ENCODE peak calls at places on chromosomes 3 and 15, in four cellular contexts. One of them, this sample, is unnamed.

GRCh38 chr3:134621824-134622223 is 29.0 kb downstream of the KY start:
- DNase-seq in Peyer's patch: no peak
- DNase-seq in brain microvascular endothelial cell: no peak
- DNase-seq in heart right ventricle: no peak
- DNase-seq in this sample: peak; percentile 33

GRCh38 chr3:62662680-62663079 is 212.5 kb downstream of the CADPS start:
- DNase-seq in Peyer's patch: no peak
- DNase-seq in brain microvascular endothelial cell: no peak
- DNase-seq in heart right ventricle: no peak
- DNase-seq in this sample: no peak

GRCh38 chr15:50280271-50280670 is 14.7 kb upstream of the HDC start:
- DNase-seq in Peyer's patch: no peak
- DNase-seq in brain microvascular endothelial cell: no peak
- DNase-seq in heart right ventricle: no peak
- DNase-seq in this sample: no peak

GRCh38 chr3:136038668-136039067 is 73.1 kb downstream of the PPP2R3A start:
- DNase-seq in Peyer's patch: no peak
- DNase-seq in brain microvascular endothelial cell: no peak
- DNase-seq in heart right ventricle: no peak
- DNase-seq in this sample: no peak

GRCh38 chr3:174957081-174957480 is 97.9 kb downstream of the NAALADL2 start:
- DNase-seq in Peyer's patch: no peak
- DNase-seq in brain microvascular endothelial cell: no peak
- DNase-seq in heart right ventricle: no peak
- DNase-seq in this sample: no peak

GRCh38 chr3:122322095-122323075 is 2.7 kb upstream of the CSTA start:
- DNase-seq in Peyer's patch: no peak
- DNase-seq in brain microvascular endothelial cell: no peak
- DNase-seq in heart right ventricle: no peak
- DNase-seq in this sample: no peak

GRCh38 chr3:86563358-86563970 is 427.5 kb downstream of the VGLL3 start:
- DNase-seq in Peyer's patch: no peak
- DNase-seq in brain microvascular endothelial cell: no peak
- DNase-seq in heart right ventricle: no peak
- DNase-seq in this sample: peak; percentile 83

GRCh38 chr15:48538941-48539340 is 106.6 kb downstream of the FBN1 start:
- DNase-seq in Peyer's patch: no peak
- DNase-seq in brain microvascular endothelial cell: no peak
- DNase-seq in heart right ventricle: no peak
- DNase-seq in this sample: no peak

GRCh38 chr3:112813723-112814171 is 32.9 kb downstream of the CD200R1L start:
- DNase-seq in Peyer's patch: no peak
- DNase-seq in brain microvascular endothelial cell: no peak
- DNase-seq in heart right ventricle: no peak
- DNase-seq in this sample: peak; percentile 38

GRCh38 chr15:25728816-25729215 is 134.3 kb downstream of the ATP10A start:
- DNase-seq in Peyer's patch: peak; percentile 19
- DNase-seq in brain microvascular endothelial cell: no peak
- DNase-seq in heart right ventricle: no peak
- DNase-seq in this sample: no peak

GRCh38 chr15:25846377-25846776 is 16.8 kb downstream of the ATP10A start:
- DNase-seq in Peyer's patch: no peak
- DNase-seq in brain microvascular endothelial cell: no peak
- DNase-seq in heart right ventricle: no peak
- DNase-seq in this sample: no peak

GRCh38 chr3:150699068-150699635 is 4.6 kb downstream of the ERICH6 start:
- DNase-seq in Peyer's patch: no peak
- DNase-seq in brain microvascular endothelial cell: peak; percentile 63
- DNase-seq in heart right ventricle: no peak
- DNase-seq in this sample: peak; percentile 36

GRCh38 chr15:98914626-98915025 is 93.0 kb downstream of the PGPEP1L start:
- DNase-seq in Peyer's patch: no peak
- DNase-seq in brain microvascular endothelial cell: peak; percentile 86
- DNase-seq in heart right ventricle: no peak
- DNase-seq in this sample: peak; percentile 87

GRCh38 chr3:134652886-134653630 is 2.2 kb upstream of the KY start:
- DNase-seq in Peyer's patch: no peak
- DNase-seq in brain microvascular endothelial cell: no peak
- DNase-seq in heart right ventricle: no peak
- DNase-seq in this sample: no peak

GRCh38 chr3:119301001-119301400 is 6.8 kb downstream of the ARHGAP31 start:
- DNase-seq in Peyer's patch: no peak
- DNase-seq in brain microvascular endothelial cell: no peak
- DNase-seq in heart right ventricle: no peak
- DNase-seq in this sample: peak; percentile 71

GRCh38 chr3:73401058-73401457 is 223.7 kb downstream of the PDZRN3 start:
- DNase-seq in Peyer's patch: no peak
- DNase-seq in brain microvascular endothelial cell: no peak
- DNase-seq in heart right ventricle: no peak
- DNase-seq in this sample: no peak

GRCh38 chr3:139642981-139643380 is 34.8 kb downstream of the NMNAT3 start:
- DNase-seq in Peyer's patch: no peak
- DNase-seq in brain microvascular endothelial cell: no peak
- DNase-seq in heart right ventricle: no peak
- DNase-seq in this sample: no peak

GRCh38 chr3:61964566-61964965 is 403.2 kb downstream of the PTPRG start:
- DNase-seq in Peyer's patch: no peak
- DNase-seq in brain microvascular endothelial cell: no peak
- DNase-seq in heart right ventricle: no peak
- DNase-seq in this sample: no peak

GRCh38 chr15:58880320-58880719 is 53.2 kb downstream of the SLTM start:
- DNase-seq in Peyer's patch: no peak
- DNase-seq in brain microvascular endothelial cell: no peak
- DNase-seq in heart right ventricle: no peak
- DNase-seq in this sample: no peak

GRCh38 chr3:69951616-69952015 is 47.9 kb upstream of the SAMMSON start:
- DNase-seq in Peyer's patch: no peak
- DNase-seq in brain microvascular endothelial cell: no peak
- DNase-seq in heart right ventricle: no peak
- DNase-seq in this sample: no peak

GRCh38 chr3:45479627-45480026 is 91.3 kb downstream of the LARS2 start:
- DNase-seq in Peyer's patch: no peak
- DNase-seq in brain microvascular endothelial cell: peak; percentile 80
- DNase-seq in heart right ventricle: no peak
- DNase-seq in this sample: peak; percentile 87

GRCh38 chr3:71504250-71505036 is 79.1 kb downstream of the FOXP1 start:
- DNase-seq in Peyer's patch: no peak
- DNase-seq in brain microvascular endothelial cell: peak; percentile 97
- DNase-seq in heart right ventricle: no peak
- DNase-seq in this sample: peak; percentile 86

GRCh38 chr15:74374648-74375302 is 7.3 kb upstream of the CYP11A1 start:
- DNase-seq in Peyer's patch: no peak
- DNase-seq in brain microvascular endothelial cell: no peak
- DNase-seq in heart right ventricle: no peak
- DNase-seq in this sample: no peak

GRCh38 chr15:60535265-60535664 is 56.3 kb upstream of the ICE2 start:
- DNase-seq in Peyer's patch: no peak
- DNase-seq in brain microvascular endothelial cell: no peak
- DNase-seq in heart right ventricle: no peak
- DNase-seq in this sample: no peak

GRCh38 chr3:121894191-121894990 is at the start of gene SLC15A2:
- DNase-seq in Peyer's patch: no peak
- DNase-seq in brain microvascular endothelial cell: no peak
- DNase-seq in heart right ventricle: no peak
- DNase-seq in this sample: peak; percentile 26

GRCh38 chr3:146390967-146391366 is 78.4 kb downstream of the PLSCR2 start:
- DNase-seq in Peyer's patch: no peak
- DNase-seq in brain microvascular endothelial cell: peak; percentile 94
- DNase-seq in heart right ventricle: no peak
- DNase-seq in this sample: peak; percentile 91

GRCh38 chr15:101255615-101256350 is 3.9 kb upstream of the CHSY1 start:
- DNase-seq in Peyer's patch: no peak
- DNase-seq in brain microvascular endothelial cell: peak; percentile 87
- DNase-seq in heart right ventricle: no peak
- DNase-seq in this sample: no peak

GRCh38 chr3:43093974-43094373 is 11.9 kb downstream of the POMGNT2 start:
- DNase-seq in Peyer's patch: no peak
- DNase-seq in brain microvascular endothelial cell: no peak
- DNase-seq in heart right ventricle: no peak
- DNase-seq in this sample: no peak

GRCh38 chr3:42254566-42254965 is 11.4 kb downstream of the CCK start:
- DNase-seq in Peyer's patch: no peak
- DNase-seq in brain microvascular endothelial cell: no peak
- DNase-seq in heart right ventricle: no peak
- DNase-seq in this sample: no peak

GRCh38 chr3:24401090-24401810 is 93.4 kb downstream of the THRB start:
- DNase-seq in Peyer's patch: no peak
- DNase-seq in brain microvascular endothelial cell: no peak
- DNase-seq in heart right ventricle: no peak
- DNase-seq in this sample: no peak

DNA sequence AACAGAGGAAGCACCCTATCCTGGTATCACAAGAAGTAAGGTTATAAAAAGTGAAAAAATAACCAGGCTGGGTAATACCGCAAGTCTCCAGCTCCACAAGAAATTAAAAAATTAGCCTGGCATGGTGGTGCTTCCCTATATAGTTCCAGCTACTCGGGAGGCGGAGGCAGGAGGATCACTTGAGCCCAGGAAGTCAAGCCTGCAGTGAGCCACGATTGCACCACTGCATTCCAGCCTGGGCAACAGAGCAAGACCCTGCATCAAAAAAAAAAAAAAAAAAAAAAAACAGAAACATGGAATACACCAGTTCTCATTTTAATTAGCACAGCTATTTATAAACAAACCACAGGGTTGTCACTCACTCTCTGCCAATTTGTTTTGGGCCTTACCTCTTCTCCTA is 22.7 kb downstream of the DCUN1D1 start:
- DNase-seq in Peyer's patch: no peak
- DNase-seq in brain microvascular endothelial cell: no peak
- DNase-seq in heart right ventricle: no peak
- DNase-seq in this sample: no peak
- H3K36me3 ChIP-seq in Peyer's patch: peaks cover 8% of the 10 kb centered on the region
- H3K36me3 ChIP-seq in brain microvascular endothelial cell: no peaks in the 10 kb centered on the region
- H3K36me3 ChIP-seq in heart right ventricle: no peaks in the 10 kb centered on the region
- H3K36me3 ChIP-seq in this sample: peaks cover 26% of the 10 kb centered on the region

GRCh38 chr3:41204369-41204768 is 5.1 kb downstream of the CTNNB1 start:
- DNase-seq in Peyer's patch: no peak
- DNase-seq in brain microvascular endothelial cell: no peak
- DNase-seq in heart right ventricle: no peak
- DNase-seq in this sample: no peak

GRCh38 chr3:41200669-41201021 is 1.3 kb downstream of the CTNNB1 start:
- DNase-seq in Peyer's patch: no peak
- DNase-seq in brain microvascular endothelial cell: peak; percentile 72
- DNase-seq in heart right ventricle: no peak
- DNase-seq in this sample: peak; percentile 76

GRCh38 chr3:41202075-41202833 is 2.9 kb downstream of the CTNNB1 start:
- DNase-seq in Peyer's patch: no peak
- DNase-seq in brain microvascular endothelial cell: no peak
- DNase-seq in heart right ventricle: no peak
- DNase-seq in this sample: no peak

GRCh38 chr3:41205591-41205990 is 6.3 kb downstream of the CTNNB1 start:
- DNase-seq in Peyer's patch: no peak
- DNase-seq in brain microvascular endothelial cell: no peak
- DNase-seq in heart right ventricle: no peak
- DNase-seq in this sample: no peak

GRCh38 chr3:41202834-41203345 is 3.6 kb downstream of the CTNNB1 start:
- DNase-seq in Peyer's patch: no peak
- DNase-seq in brain microvascular endothelial cell: peak; percentile 66
- DNase-seq in heart right ventricle: no peak
- DNase-seq in this sample: peak; percentile 76
- H3K4me3 ChIP-seq in Peyer's patch: peak overlapping the region; percentile 94
- H3K4me3 ChIP-seq in brain microvascular endothelial cell: peak overlapping the region; percentile 93
- H3K4me3 ChIP-seq in heart right ventricle: no peak overlapping the region
- H3K4me3 ChIP-seq in this sample: peak overlapping the region; percentile 89

GRCh38 chr3:128895843-128896365 is 16.5 kb downstream of the ACAD9 start:
- DNase-seq in Peyer's patch: no peak
- DNase-seq in brain microvascular endothelial cell: no peak
- DNase-seq in heart right ventricle: no peak
- DNase-seq in this sample: no peak
- H3K36me3 ChIP-seq in Peyer's patch: peaks cover 75% of the 10 kb centered on the region
- H3K36me3 ChIP-seq in brain microvascular endothelial cell: peaks cover 57% of the 10 kb centered on the region
- H3K36me3 ChIP-seq in heart right ventricle: no peaks in the 10 kb centered on the region
- H3K36me3 ChIP-seq in this sample: peaks cover 74% of the 10 kb centered on the region

GRCh38 chr3:36909181-36909580 is 35.7 kb downstream of the TRANK1 start:
- DNase-seq in Peyer's patch: no peak
- DNase-seq in brain microvascular endothelial cell: no peak
- DNase-seq in heart right ventricle: no peak
- DNase-seq in this sample: no peak

GRCh38 chr3:36907911-36908646 is 36.8 kb downstream of the TRANK1 start:
- DNase-seq in Peyer's patch: peak; percentile 79
- DNase-seq in brain microvascular endothelial cell: peak; percentile 52
- DNase-seq in heart right ventricle: peak; percentile 33
- DNase-seq in this sample: peak; percentile 80

GRCh38 chr3:36906504-36907149 is 38.2 kb downstream of the TRANK1 start:
- DNase-seq in Peyer's patch: no peak
- DNase-seq in brain microvascular endothelial cell: peak; percentile 53
- DNase-seq in heart right ventricle: no peak
- DNase-seq in this sample: peak; percentile 67

GRCh38 chr3:36909666-36910065 is 35.2 kb downstream of the TRANK1 start:
- DNase-seq in Peyer's patch: no peak
- DNase-seq in brain microvascular endothelial cell: no peak
- DNase-seq in heart right ventricle: no peak
- DNase-seq in this sample: no peak

DNA sequence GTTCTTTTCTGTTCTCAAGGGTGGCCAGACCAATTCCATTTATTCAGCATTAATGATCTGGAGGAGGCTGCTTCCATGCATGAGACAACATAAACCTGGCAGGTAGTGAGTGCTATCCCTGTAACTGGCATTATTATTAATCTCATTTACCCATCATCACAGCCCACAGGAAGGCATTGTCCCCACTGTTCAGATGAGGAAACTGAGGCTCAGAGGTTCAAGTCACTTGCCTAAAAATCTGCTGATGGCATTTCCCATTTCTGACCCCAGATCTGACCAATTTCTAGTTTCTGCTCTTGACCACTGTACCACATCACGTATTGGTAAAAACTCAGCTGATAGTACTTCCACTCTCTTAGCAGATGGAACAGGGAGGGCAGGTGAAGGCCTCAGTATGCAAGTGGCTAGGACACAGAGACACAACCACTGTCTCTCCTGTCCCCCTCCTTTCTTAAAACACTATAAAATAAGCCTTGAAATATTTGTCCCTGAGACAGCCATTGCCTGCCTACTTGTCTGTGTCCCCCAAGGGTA is 36.1 kb downstream of the TRANK1 start:
- DNase-seq in Peyer's patch: no peak
- DNase-seq in brain microvascular endothelial cell: no peak
- DNase-seq in heart right ventricle: no peak
- DNase-seq in this sample: no peak
- H3K4me3 ChIP-seq in Peyer's patch: peak overlapping the region; percentile 66
- H3K4me3 ChIP-seq in brain microvascular endothelial cell: peak overlapping the region; percentile 46
- H3K4me3 ChIP-seq in heart right ventricle: peak overlapping the region; percentile 37
- H3K4me3 ChIP-seq in this sample: peak overlapping the region; percentile 81

GRCh38 chr3:12929801-12930200 is 88.4 kb upstream of the RPL32 start:
- DNase-seq in Peyer's patch: no peak
- DNase-seq in brain microvascular endothelial cell: no peak
- DNase-seq in heart right ventricle: no peak
- DNase-seq in this sample: no peak
- H3K36me3 ChIP-seq in Peyer's patch: peaks cover 14% of the 10 kb centered on the region
- H3K36me3 ChIP-seq in brain microvascular endothelial cell: peaks cover under 1% of the 10 kb centered on the region
- H3K36me3 ChIP-seq in heart right ventricle: no peaks in the 10 kb centered on the region
- H3K36me3 ChIP-seq in this sample: peaks cover 35% of the 10 kb centered on the region

GRCh38 chr15:45522931-45523331 is 376 bp upstream of the SLC30A4 start:
- DNase-seq in Peyer's patch: no peak
- DNase-seq in brain microvascular endothelial cell: peak; percentile 13
- DNase-seq in heart right ventricle: no peak
- DNase-seq in this sample: no peak
- H3K4me3 ChIP-seq in Peyer's patch: peak overlapping the region; percentile 75
- H3K4me3 ChIP-seq in brain microvascular endothelial cell: peak overlapping the region; percentile 70
- H3K4me3 ChIP-seq in heart right ventricle: peak overlapping the region; percentile 54
- H3K4me3 ChIP-seq in this sample: peak overlapping the region; percentile 94

This sample was measured in adipocyte.